ENCODE peak calls at places on chromosomes 4 and X, in six cellular contexts. D is GM12892, M is H1, N is K562, B is HepG2, T is GM12878. C is an unnamed sample.

GRCh38 chr4:121050251-121050650 is 22.1 kb downstream of the NDNF start:
- DNase-seq in M (no peak), T (no peak), B (no peak), D (no peak), N (no peak), C (no peak)

GRCh38 chrX:130094712-130095111 is 15.6 kb downstream of the ELF4 start:
- DNase-seq in D (no peak), T (no peak), N (no peak), B (no peak), M (no peak), C (no peak)

GRCh38 chr4:1684756-1685603 is 867 bp upstream of the FAM53A start:
- DNase-seq in B (no peak), M (no peak), D (no peak), T (no peak), N (no peak), C (no peak)

GRCh38 chrX:124736553-124737240 is 390.3 kb downstream of the SH2D1A start:
- DNase-seq in M (peak; percentile 69), D (no peak), N (no peak), B (no peak), T (no peak), C (no peak)

GRCh38 chrX:2840961-2841360 is 12.2 kb downstream of the GYG2 start:
- DNase-seq in N (no peak), B (no peak), D (no peak), T (no peak), M (no peak), C (no peak)

GRCh38 chr4:138400528-138400927 is 158.4 kb upstream of the SLC7A11 start:
- DNase-seq in N (no peak), B (no peak), D (no peak), T (no peak), M (no peak), C (no peak)

GRCh38 chrX:13966071-13966850 is 63.4 kb downstream of the GEMIN8 start:
- DNase-seq in N (no peak), T (no peak), B (no peak), D (no peak), M (no peak), C (no peak)

GRCh38 chr4:14336656-14337055 is 665.6 kb upstream of the CPEB2 start:
- DNase-seq in N (no peak), D (no peak), B (no peak), M (no peak), T (no peak), C (no peak)

GRCh38 chr4:12979797-12980196 is 504.3 kb downstream of the RAB28 start:
- DNase-seq in B (no peak), N (no peak), T (no peak), D (no peak), M (no peak), C (no peak)

GRCh38 chr4:94462572-94462971 is 10.8 kb downstream of the PDLIM5 start:
- DNase-seq in B (no peak), M (no peak), D (no peak), T (no peak), N (no peak), C (no peak)

GRCh38 chrX:106726485-106727437 is at the start of gene RNF128:
- DNase-seq in B (peak; percentile 66), M (peak; percentile 66), T (no peak), D (no peak), N (no peak), C (no peak)

GRCh38 chr4:142452132-142452855 is 393.8 kb downstream of the INPP4B start:
- DNase-seq in T (no peak), B (no peak), D (no peak), M (no peak), N (no peak), C (no peak)

GRCh38 chrX:110012818-110013484 is 10.0 kb downstream of the TMEM164 start:
- DNase-seq in M (no peak), B (no peak), D (no peak), T (no peak), N (no peak), C (no peak)

GRCh38 chr4:110197421-110198398 is 705 bp downstream of the ELOVL6 start:
- DNase-seq in M (peak; percentile 63), D (peak; percentile 29), B (no peak), T (no peak), N (peak; percentile 44), C (peak; percentile 27)

GRCh38 chrX:100924370-100924769 is 4.3 kb downstream of the XKRX start:
- DNase-seq in B (no peak), D (no peak), N (no peak), M (no peak), T (no peak), C (no peak)

GRCh38 chr4:95085118-95085833 is 327.5 kb downstream of the BMPR1B start:
- DNase-seq in N (no peak), T (no peak), D (no peak), B (no peak), M (no peak), C (no peak)

GRCh38 chr4:153728660-153729059 is 31.2 kb downstream of the RNF175 start:
- DNase-seq in D (no peak), B (no peak), M (no peak), N (no peak), T (no peak), C (no peak)

GRCh38 chr4:3225946-3226345 is 23.0 kb upstream of the MSANTD1 start:
- DNase-seq in N (no peak), B (no peak), T (no peak), M (no peak), D (no peak), C (no peak)

GRCh38 chr4:41329361-41329760 is 72.6 kb downstream of the UCHL1 start:
- DNase-seq in N (no peak), T (no peak), D (no peak), M (no peak), B (no peak), C (no peak)

GRCh38 chrX:51144828-51145442 is 187.7 kb upstream of the NUDT10 start:
- DNase-seq in B (peak; percentile 16), T (peak; percentile 1), M (peak; percentile 43), D (peak; percentile 16), N (peak; percentile 46), C (no peak)

GRCh38 chrX:49029876-49030275 is 13.3 kb downstream of the TFE3 start:
- DNase-seq in T (no peak), N (no peak), D (no peak), B (no peak), M (no peak), C (no peak)

GRCh38 chrX:150767475-150768131 is 74.4 kb downstream of the MTMR1 start:
- DNase-seq in M (no peak), D (no peak), B (no peak), N (peak; percentile 53), T (no peak), C (no peak)

GRCh38 chr4:90071289-90072235 is 55.6 kb upstream of the CCSER1 start:
- DNase-seq in T (no peak), N (no peak), D (no peak), B (no peak), M (no peak), C (no peak)

GRCh38 chrX:22800806-22801205 is 199.0 kb upstream of the DDX53 start:
- DNase-seq in N (no peak), T (no peak), B (no peak), D (no peak), M (no peak), C (no peak)

GRCh38 chr4:112518675-112519074 is 2.7 kb upstream of the NEUROG2 start:
- DNase-seq in M (no peak), T (no peak), B (no peak), N (no peak), D (no peak), C (no peak)

GRCh38 chr4:12084690-12085089 is 656.0 kb upstream of the HS3ST1 start:
- DNase-seq in N (no peak), B (no peak), T (no peak), M (no peak), D (no peak), C (no peak)

GRCh38 chr4:181181331-181181730 is 1061.9 kb upstream of the TENM3 start:
- DNase-seq in B (no peak), D (no peak), T (no peak), N (no peak), M (no peak), C (no peak)

GRCh38 chr4:16225681-16225995 is 633 bp downstream of the TAPT1 start:
- DNase-seq in T (no peak), B (no peak), D (no peak), M (no peak), N (no peak), C (no peak)
- TF ChIP-seq POLR2A in T (no peak), B (no peak), D (no peak), M (no peak), N (no peak), C (no peak)

GRCh38 chrX:40719218-40719617 is 16.1 kb downstream of the MED14 start:
- DNase-seq in N (no peak), B (no peak), T (no peak), D (no peak), M (no peak), C (no peak)
- TF ChIP-seq TAF1 in N (no peak), B (no peak), T (no peak), D (no peak), M (no peak), C (no peak)

DNA sequence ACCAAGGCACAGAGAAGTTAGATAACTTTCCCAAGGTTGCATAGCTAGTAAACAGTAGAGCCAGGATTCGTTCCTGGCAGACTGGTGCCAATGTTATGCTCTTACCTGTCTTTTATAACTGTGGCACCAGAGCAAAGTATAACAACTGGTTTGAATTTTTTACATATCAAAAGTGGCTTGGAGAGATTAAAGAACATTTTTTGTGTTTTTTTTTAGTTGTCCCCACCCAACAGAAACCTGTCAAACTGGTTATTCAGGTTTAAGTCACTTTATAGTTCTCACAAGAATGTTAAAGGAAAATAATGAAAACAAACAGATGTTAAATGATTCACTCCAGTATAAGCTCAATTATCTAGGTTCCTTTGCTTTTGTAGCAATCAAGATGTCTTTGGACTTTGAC is 15.6 kb upstream of the FAM47E start:
- DNase-seq in B (no peak), D (no peak), N (no peak), M (no peak), T (no peak), C (no peak)
- TF ChIP-seq POLR2AphosphoS5 in B (no peak), D (no peak), N (no peak), M (no peak), T (no peak), C (no peak)

GRCh38 chr4:56469489-56470210 is 2.2 kb downstream of the SRP72 start:
- DNase-seq in D (no peak), B (no peak), T (no peak), N (no peak), M (no peak), C (no peak)

GRCh38 chr4:56466910-56467283 is 520 bp upstream of the SRP72 start:
- DNase-seq in M (no peak), T (no peak), D (no peak), B (no peak), N (peak; percentile 17), C (no peak)

GRCh38 chr4:56465599-56466295 is 1.7 kb upstream of the SRP72 start:
- DNase-seq in D (no peak), N (no peak), B (no peak), T (no peak), M (no peak), C (no peak)

GRCh38 chr4:56468097-56468422 is 643 bp downstream of the SRP72 start:
- DNase-seq in B (peak; percentile 58), D (peak; percentile 19), N (peak; percentile 62), M (no peak), T (peak; percentile 13), C (peak; percentile 11)

GRCh38 chr4:56467284-56468096 is at the start of gene SRP72:
- DNase-seq in N (peak; percentile 93), M (peak; percentile 85), B (peak; percentile 82), D (peak; percentile 72), T (peak; percentile 36), C (peak; percentile 73)
- TF ChIP-seq POLR2A in N (peak; percentile 96), M (peak; percentile 86), B (peak; percentile 91), D (peak; percentile 91), T (peak; percentile 96), C (peak; percentile 91)